ENCODE peak calls at places on chromosomes 2 and 18, in five cellular contexts. J is prostate gland, I is NCI-H1105, S is MG63, P is non-pigmented ciliary epithelial cell. B is an unnamed sample.
A peak's percentile ranks its signal among the peaks of the same experiment; 100 is the strongest.

GRCh38 chr2:143513081-143513480 is 383.9 kb downstream of the ARHGAP15 start:
- DNase-seq in I (no peak), P (no peak), J (no peak), S (peak; percentile 15), B (no peak)

GRCh38 chr2:177429688-177430325 is 37.2 kb downstream of the AGPS start:
- DNase-seq in J (no peak), I (no peak), P (peak; percentile 89), S (peak; percentile 69), B (no peak)

GRCh38 chr18:29749699-29750098 is 1292.8 kb downstream of the DSC3 start:
- DNase-seq in J (no peak), I (no peak), P (no peak), S (no peak), B (no peak)

GRCh38 chr2:159891917-159892691 is 94.1 kb upstream of the CD302 start:
- DNase-seq in J (no peak), S (peak; percentile 58), P (peak; percentile 68), I (no peak), B (no peak)

GRCh38 chr2:149606251-149606811 is 18.8 kb upstream of the MMADHC start:
- DNase-seq in J (no peak), I (no peak), S (no peak), P (no peak), B (no peak)

GRCh38 chr2:232473467-232473890 is 14.2 kb downstream of the ECEL1 start:
- DNase-seq in J (no peak), P (no peak), I (peak; percentile 86), S (no peak), B (no peak)

GRCh38 chr2:11051280-11051679 is 104.0 kb upstream of the SLC66A3 start:
- DNase-seq in J (no peak), S (no peak), I (no peak), P (no peak), B (no peak)

GRCh38 chr18:40841473-40841872 is 1113.6 kb upstream of the PIK3C3 start:
- DNase-seq in J (no peak), I (no peak), P (no peak), S (no peak), B (no peak)

GRCh38 chr18:78699516-78699915 is 280.1 kb upstream of the SALL3 start:
- DNase-seq in J (peak; percentile 34), P (no peak), S (no peak), I (no peak), B (no peak)